ENCODE peak calls at places on chromosome 3, in nine cellular contexts. E, Q, B, Y, K, H, U, M and O are unnamed samples.

GRCh38 chr3:151962891-151963290 is 89.4 kb downstream of the SUCNR1 start:
- DNase-seq in B (no peak), U (no peak), M (no peak), Q (no peak), E (no peak), K (no peak), Y (no peak), H (no peak), O (no peak)

GRCh38 chr3:32381922-32382321 is 9.7 kb upstream of the CMTM7 start:
- DNase-seq in Q (no peak), U (no peak), Y (no peak), E (no peak), K (no peak), M (no peak), B (no peak), H (no peak), O (no peak)

GRCh38 chr3:193960485-193961172 is 175.3 kb upstream of the HES1 start:
- DNase-seq in Q (no peak), Y (no peak), U (no peak), E (peak; percentile 73), M (peak; percentile 91), H (no peak), B (no peak), K (no peak), O (no peak)

GRCh38 chr3:60746043-60746638 is 505.1 kb downstream of the FHIT start:
- DNase-seq in M (peak; percentile 15), H (no peak), Q (no peak), E (no peak), B (no peak), Y (no peak), K (no peak), U (no peak), O (no peak)

GRCh38 chr3:20462723-20463122 is 276.7 kb upstream of the SGO1 start:
- DNase-seq in E (no peak), K (no peak), Y (peak; percentile 2), H (no peak), M (no peak), U (no peak), Q (no peak), B (no peak), O (peak; percentile 2)

GRCh38 chr3:194537732-194538247 is 51.0 kb upstream of the ATP13A3 start:
- DNase-seq in K (no peak), M (peak; percentile 91), Y (peak; percentile 84), U (no peak), Q (peak; percentile 35), H (no peak), E (peak; percentile 76), B (no peak), O (peak; percentile 67)

GRCh38 chr3:196707566-196707965 is 4.5 kb downstream of the CEP19 start:
- DNase-seq in M (no peak), Q (no peak), K (no peak), Y (no peak), H (no peak), B (no peak), U (no peak), E (no peak), O (no peak)

GRCh38 chr3:150721285-150722130 is 17.8 kb upstream of the ERICH6 start:
- DNase-seq in E (peak; percentile 76), U (no peak), B (peak; percentile 36), K (no peak), M (peak; percentile 48), H (no peak), Y (peak; percentile 83), Q (peak; percentile 79), O (peak; percentile 29)

GRCh38 chr3:152466784-152467183 is 198.1 kb downstream of the MBNL1 start:
- DNase-seq in H (no peak), Q (peak; percentile 11), Y (peak; percentile 93), M (peak; percentile 38), B (peak; percentile 21), U (peak; percentile 52), E (peak; percentile 50), K (no peak), O (peak; percentile 34)

GRCh38 chr3:189848636-189849035 is 217.4 kb downstream of the TP63 start:
- DNase-seq in E (no peak), K (no peak), H (no peak), U (no peak), Y (no peak), Q (no peak), M (peak; percentile 35), B (no peak), O (no peak)

GRCh38 chr3:190486201-190486865 is 27.6 kb upstream of the IL1RAP start:
- DNase-seq in M (peak; percentile 69), B (no peak), E (peak; percentile 49), U (no peak), Y (no peak), K (no peak), Q (peak; percentile 19), H (no peak), O (no peak)

GRCh38 chr3:60192297-60193114 is 1058.7 kb downstream of the FHIT start:
- DNase-seq in M (no peak), Y (no peak), K (no peak), U (no peak), H (no peak), Q (no peak), E (no peak), B (no peak), O (no peak)

GRCh38 chr3:5840091-5840490 is 652.6 kb downstream of the EDEM1 start:
- DNase-seq in B (no peak), E (peak; percentile 83), U (no peak), M (peak; percentile 33), Y (peak; percentile 1), K (no peak), H (no peak), Q (no peak), O (no peak)

GRCh38 chr3:10434144-10434937 is 71.0 kb downstream of the ATP2B2 start:
- DNase-seq in K (no peak), B (no peak), H (no peak), U (no peak), Y (no peak), Q (no peak), E (no peak), M (no peak), O (no peak)

GRCh38 chr3:30657914-30658313 is 51.5 kb downstream of the TGFBR2 start:
- DNase-seq in B (no peak), E (no peak), K (no peak), U (no peak), Y (peak; percentile 40), H (no peak), Q (no peak), M (peak; percentile 67), O (no peak)

DNA sequence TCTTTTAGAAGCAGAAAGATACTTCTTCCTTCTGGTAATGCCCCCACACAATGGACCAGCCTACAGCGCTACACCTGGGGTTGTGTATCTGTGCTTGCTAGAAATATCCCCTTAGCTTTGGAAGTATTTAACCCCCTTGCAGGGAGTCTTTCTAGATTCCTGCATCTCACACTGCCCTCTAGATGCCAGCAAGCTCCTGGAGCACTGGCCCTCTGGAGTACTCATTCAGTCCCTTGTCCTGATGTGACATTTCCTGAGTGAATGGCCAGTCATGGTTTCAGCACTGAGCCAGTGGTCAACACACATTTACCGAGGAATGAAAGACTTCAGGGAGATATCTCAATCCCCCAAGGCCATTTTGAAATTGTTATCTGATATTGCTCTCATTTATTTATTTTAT is 30.5 kb upstream of the RBP2 start:
- DNase-seq in H (no peak), Q (no peak), E (no peak), K (no peak), Y (no peak), U (no peak), B (no peak), M (no peak), O (no peak)
- TF ChIP-seq CTCF in H (no peak), Q (no peak), E (no peak), K (no peak), Y (no peak), U (no peak), B (no peak), M (no peak), O (peak; percentile 23)

GRCh38 chr3:186261638-186262037 is 100.4 kb downstream of the DGKG start:
- DNase-seq in Q (no peak), H (no peak), B (no peak), M (no peak), K (no peak), U (no peak), E (no peak), Y (peak; percentile 29), O (no peak)
- TF ChIP-seq CTCF in Q (no peak), H (no peak), B (peak; percentile 23), M (no peak), K (no peak), U (no peak), E (no peak), Y (peak; percentile 50), O (peak; percentile 45)

GRCh38 chr3:126549861-126550487 is 8.8 kb downstream of the C3orf22 start:
- DNase-seq in E (no peak), Q (no peak), K (peak; percentile 12), B (no peak), M (no peak), U (no peak), Y (no peak), H (no peak), O (no peak)

GRCh38 chr3:126546549-126547239 is 12.0 kb downstream of the C3orf22 start:
- DNase-seq in B (no peak), H (no peak), M (no peak), U (no peak), Q (no peak), K (no peak), Y (no peak), E (no peak), O (no peak)

GRCh38 chr3:126551066-126551838 is 7.5 kb downstream of the C3orf22 start:
- DNase-seq in K (no peak), E (no peak), Q (no peak), M (no peak), H (no peak), Y (no peak), U (no peak), B (no peak), O (no peak)

GRCh38 chr3:126550488-126551051 is 8.2 kb downstream of the C3orf22 start:
- DNase-seq in H (no peak), E (no peak), U (no peak), Q (no peak), Y (no peak), M (no peak), B (no peak), K (no peak), O (no peak)

GRCh38 chr3:126548556-126549466 is 9.9 kb downstream of the C3orf22 start:
- DNase-seq in H (no peak), Y (peak; percentile 13), E (no peak), K (peak; percentile 8), M (no peak), B (no peak), Q (no peak), U (no peak), O (no peak)
- TF ChIP-seq CTCF in H (no peak), Y (no peak), E (no peak), K (no peak), M (no peak), B (no peak), Q (no peak), U (no peak), O (no peak)

DNA sequence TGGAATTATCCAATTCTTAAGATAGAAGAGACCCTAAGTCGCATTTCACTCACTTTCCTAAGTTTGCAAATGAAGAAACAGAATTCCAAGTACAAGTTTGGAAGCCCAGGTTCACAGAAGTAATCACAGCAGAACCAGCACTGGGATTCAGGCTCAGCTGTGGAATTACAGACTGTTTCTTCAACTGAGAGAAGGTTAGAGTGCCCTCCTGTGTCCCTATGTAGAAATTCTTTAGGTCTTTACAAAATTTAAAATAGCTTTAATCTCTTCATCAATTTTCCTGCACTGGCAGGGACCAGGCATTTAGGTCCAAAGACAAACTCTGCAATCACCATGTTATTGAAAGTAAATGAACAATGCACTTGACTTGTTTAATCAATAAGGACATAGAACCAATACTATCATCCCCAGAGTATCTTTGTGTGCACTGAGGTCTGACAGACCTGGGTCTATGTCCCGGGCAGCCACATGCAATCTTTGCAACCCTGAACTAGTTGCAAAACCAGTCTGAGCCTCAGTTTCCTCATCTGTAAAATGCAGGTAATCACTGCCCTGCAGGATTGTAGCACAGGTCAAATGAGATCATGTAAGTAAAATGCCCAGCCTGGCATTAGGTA is 96.3 kb upstream of the ZBED2 start:
- DNase-seq in H (peak; percentile 40), M (peak; percentile 61), Y (peak; percentile 79), U (no peak), B (no peak), K (no peak), E (peak; percentile 60), Q (no peak), O (no peak)
- TF ChIP-seq CTCF in H (peak; percentile 60), M (peak; percentile 50), Y (peak; percentile 67), U (peak; percentile 43), B (peak; percentile 61), K (peak; percentile 26), E (peak; percentile 53), Q (peak; percentile 51), O (peak; percentile 66)